ENCODE peak calls at places on chromosomes 12 and 14, in four cellular contexts. I is breast epithelium, U is HAP-1, C is body of pancreas. J is an unnamed sample. For H3K27me3, the result is how much of the 10 kb centered on the place peaks cover.

GRCh38 chr12:80040075-80040738 is 59.1 kb upstream of the OTOGL start:
- DNase-seq in I (no peak), U (no peak), C (no peak), J (peak)

GRCh38 chr12:29320295-29321090 is 60.5 kb downstream of the ERGIC2 start:
- DNase-seq in I (no peak), U (no peak), C (no peak), J (peak)

GRCh38 chr12:131229426-131230339 is 276.0 kb downstream of the ADGRD1 start:
- DNase-seq in I (no peak), U (no peak), C (no peak), J (no peak)

GRCh38 chr14:72948481-72949138 is 22.3 kb downstream of the DCAF4 start:
- DNase-seq in I (peak), U (peak), C (peak), J (peak)

GRCh38 chr12:18158774-18159557 is 69.0 kb upstream of the RERGL start:
- DNase-seq in I (no peak), U (peak), C (peak), J (peak)

GRCh38 chr12:92436847-92437246 is 265.9 kb upstream of the PLEKHG7 start:
- DNase-seq in I (no peak), U (no peak), C (no peak), J (no peak)

GRCh38 chr14:104353221-104353920 is 215.0 kb downstream of the KIF26A start:
- DNase-seq in I (peak), U (no peak), C (no peak), J (no peak)

GRCh38 chr14:61822458-61822857 is 60.2 kb downstream of the SNAPC1 start:
- DNase-seq in I (no peak), U (no peak), C (no peak), J (no peak)

GRCh38 chr12:119593578-119594398 is at the start of gene TMEM233:
- DNase-seq in I (no peak), U (no peak), C (no peak), J (no peak)

GRCh38 chr14:23381871-23382270 is 5.0 kb downstream of the CMTM5 start:
- DNase-seq in I (no peak), U (no peak), C (no peak), J (no peak)

GRCh38 chr14:88895116-88895515 is 70.7 kb downstream of the TTC8 start:
- DNase-seq in I (no peak), U (no peak), C (no peak), J (peak)

GRCh38 chr14:100554082-100554677 is 33.0 kb downstream of the BEGAIN start:
- DNase-seq in I (no peak), U (peak), C (no peak), J (no peak)

GRCh38 chr14:51504626-51505025 is 147.1 kb upstream of the FRMD6 start:
- DNase-seq in I (no peak), U (no peak), C (no peak), J (no peak)

GRCh38 chr14:66045572-66046021 is 440.6 kb upstream of the CCDC196 start:
- DNase-seq in I (no peak), U (no peak), C (no peak), J (peak)

GRCh38 chr12:103077108-103077773 is 119.8 kb downstream of the ASCL1 start:
- DNase-seq in I (no peak), U (no peak), C (no peak), J (no peak)

GRCh38 chr14:58865520-58866281 is 227.9 kb downstream of the DACT1 start:
- DNase-seq in I (no peak), U (no peak), C (no peak), J (peak)

GRCh38 chr12:133120385-133121191 is 9.5 kb downstream of the ZNF891 start:
- DNase-seq in I (no peak), U (no peak), C (no peak), J (no peak)

GRCh38 chr12:66241061-66242043 is 52.3 kb downstream of the IRAK3 start:
- DNase-seq in I (no peak), U (no peak), C (no peak), J (peak)

GRCh38 chr12:116906285-116906684 is 4.5 kb upstream of the FBXW8 start:
- DNase-seq in I (no peak), U (no peak), C (no peak), J (no peak)

GRCh38 chr12:54744590-54744989 is 96.4 kb upstream of the DCD start:
- DNase-seq in I (no peak), U (no peak), C (no peak), J (no peak)

GRCh38 chr14:72451081-72451972 is 442.6 kb downstream of the DPF3 start:
- DNase-seq in I (no peak), U (peak), C (no peak), J (peak)

GRCh38 chr12:124503305-124503704 is 64.1 kb downstream of the NCOR2 start:
- DNase-seq in I (no peak), U (no peak), C (no peak), J (no peak)

GRCh38 chr14:92941531-92941930 is 18.6 kb downstream of the CHGA start:
- DNase-seq in I (no peak), U (no peak), C (no peak), J (no peak)

GRCh38 chr14:45251912-45252311 is 1.1 kb downstream of the MIS18BP1 start:
- DNase-seq in I (no peak), U (no peak), C (no peak), J (peak)

GRCh38 chr14:77681196-77682157 is 26.3 kb downstream of the ALKBH1 start:
- DNase-seq in I (no peak), U (no peak), C (no peak), J (peak)

GRCh38 chr12:78863482-78864427 is 819 bp upstream of the SYT1 start:
- DNase-seq in I (no peak), U (no peak), C (peak), J (peak)

GRCh38 chr12:123499332-123499731 is 34.2 kb downstream of the RILPL1 start:
- DNase-seq in I (no peak), U (no peak), C (no peak), J (no peak)

GRCh38 chr12:116547955-116548471 is 11.2 kb upstream of the MAP1LC3B2 start:
- DNase-seq in I (no peak), U (no peak), C (no peak), J (no peak)

GRCh38 chr14:55832122-55832911 is 252.3 kb downstream of the KTN1 start:
- DNase-seq in I (no peak), U (no peak), C (no peak), J (no peak)

GRCh38 chr12:32126720-32127119 is 20.1 kb downstream of the BICD1 start:
- DNase-seq in I (no peak), U (no peak), C (no peak), J (peak)

GRCh38 chr14:105152794-105153241 is 15.8 kb downstream of the JAG2 start:
- DNase-seq in I (no peak), U (no peak), C (no peak), J (no peak)

GRCh38 chr14:49769581-49770211 is 1.7 kb downstream of the KLHDC2 start:
- DNase-seq in I (no peak), U (peak), C (no peak), J (no peak)

GRCh38 chr12:46908936-46909635 is 83.3 kb upstream of the SLC38A4 start:
- DNase-seq in I (no peak), U (no peak), C (no peak), J (no peak)

GRCh38 chr14:52131640-52132320 is 62.9 kb upstream of the NID2 start:
- DNase-seq in I (no peak), U (peak), C (peak), J (peak)

GRCh38 chr14:104080557-104081492 is 4.7 kb upstream of the ASPG start:
- DNase-seq in I (no peak), U (no peak), C (peak), J (no peak)

GRCh38 chr14:37590096-37590809 is 4.8 kb downstream of the FOXA1 start:
- DNase-seq in I (no peak), U (no peak), C (no peak), J (no peak)

GRCh38 chr12:52149651-52150241 is 42.1 kb downstream of the KRT80 start:
- DNase-seq in I (no peak), U (no peak), C (no peak), J (no peak)

GRCh38 chr12:52155048-52155868 is 36.6 kb downstream of the KRT80 start:
- DNase-seq in I (no peak), U (no peak), C (peak), J (no peak)

GRCh38 chr12:52151153-52151858 is 40.5 kb downstream of the KRT80 start:
- DNase-seq in I (no peak), U (no peak), C (no peak), J (no peak)

GRCh38 chr12:52151859-52152783 is 39.7 kb downstream of the KRT80 start:
- DNase-seq in I (peak), U (peak), C (peak), J (peak)

GRCh38 chr12:52152905-52153317 is 38.9 kb downstream of the KRT80 start:
- DNase-seq in I (no peak), U (no peak), C (no peak), J (no peak)
- H3K27me3 ChIP-seq in I (under half), U (under half), C (under half), J (under half)

DNA sequence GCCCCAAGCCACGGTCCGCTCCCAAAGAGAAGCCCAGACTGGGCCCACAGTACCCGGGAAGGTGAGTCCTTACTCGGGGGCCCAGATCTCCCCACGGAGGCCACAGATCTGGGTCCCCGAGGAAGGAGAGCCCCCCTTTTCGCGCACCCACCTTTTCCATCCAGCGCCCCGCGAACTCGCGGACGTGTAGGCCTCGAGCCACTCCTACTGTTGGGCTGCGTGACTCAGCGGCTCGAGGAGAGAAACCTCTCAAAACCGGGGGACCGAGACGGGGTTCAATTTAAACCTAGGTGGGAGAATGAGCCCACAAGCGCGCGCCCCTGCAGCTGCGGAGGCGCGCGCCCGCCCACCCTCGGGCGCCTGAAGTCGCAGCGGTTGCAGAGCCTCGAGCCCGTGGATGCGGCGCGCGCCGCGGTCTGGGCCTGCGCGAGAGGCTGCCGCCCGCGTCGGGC is 6.3 kb downstream of the SIX6 start:
- DNase-seq in I (no peak), U (no peak), C (no peak), J (no peak)
- H3K27me3 ChIP-seq in I (half or more), U (half or more), C (under half), J (half or more)

GRCh38 chr12:470133-470532 is 10.4 kb downstream of the B4GALNT3 start:
- DNase-seq in I (no peak), U (no peak), C (no peak), J (no peak)

GRCh38 chr12:466762-467161 is 7.0 kb downstream of the B4GALNT3 start:
- DNase-seq in I (no peak), U (no peak), C (no peak), J (no peak)

GRCh38 chr12:466039-466438 is 6.3 kb downstream of the B4GALNT3 start:
- DNase-seq in I (no peak), U (no peak), C (no peak), J (no peak)

GRCh38 chr12:467591-467990 is 7.9 kb downstream of the B4GALNT3 start:
- DNase-seq in I (no peak), U (no peak), C (no peak), J (no peak)

GRCh38 chr12:468671-469389 is 9.1 kb downstream of the B4GALNT3 start:
- DNase-seq in I (no peak), U (no peak), C (no peak), J (peak)
- H3K27me3 ChIP-seq in I (under half), U (under half), C (under half), J (under half)

DNA sequence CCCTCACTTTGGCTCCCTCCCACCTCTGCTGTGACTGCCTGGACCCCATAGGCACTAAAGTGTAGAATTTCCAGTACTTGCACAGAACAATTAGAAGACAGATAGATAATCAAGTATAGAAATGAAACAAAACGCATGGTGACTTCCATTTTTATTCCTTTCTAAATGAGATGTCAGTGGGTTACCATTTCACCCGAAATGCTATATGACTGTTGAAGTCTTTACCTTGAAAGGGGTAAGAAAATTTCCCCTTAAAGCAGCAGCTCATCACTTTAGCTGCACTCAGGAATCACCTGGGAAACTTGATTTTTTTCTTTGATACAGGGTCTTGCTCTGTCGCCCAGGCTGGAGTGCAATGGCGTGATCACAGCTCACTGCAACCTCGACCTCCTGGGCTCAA is 12.5 kb upstream of the KSR2 start:
- DNase-seq in I (no peak), U (no peak), C (no peak), J (no peak)
- H3K27me3 ChIP-seq in I (under half), U (under half), C (under half), J (under half)